ENCODE peak calls at places on chromosomes 6 and 20, in six cellular contexts. P, U, N, E, W and S are unnamed samples.

GRCh38 chr6:25223421-25224052 is 55.6 kb upstream of the CARMIL1 start:
- ATAC-seq in P (peak), U (peak), N (peak), E (peak), W (peak), S (no peak)

GRCh38 chr20:33685328-33686007 is 717 bp downstream of the E2F1 start:
- ATAC-seq in P (no peak), U (peak), N (peak), E (peak), W (peak), S (no peak)

GRCh38 chr20:56995635-56996075 is 270.8 kb downstream of the BMP7 start:
- ATAC-seq in P (no peak), U (peak), N (peak), E (peak), W (peak), S (no peak)

GRCh38 chr6:96940322-96940721 is 15.8 kb downstream of the KLHL32 start:
- ATAC-seq in P (no peak), U (no peak), N (no peak), E (no peak), W (no peak), S (no peak)

GRCh38 chr6:25413506-25413905 is 134.3 kb downstream of the CARMIL1 start:
- ATAC-seq in P (no peak), U (no peak), N (no peak), E (no peak), W (no peak), S (no peak)

GRCh38 chr6:170025341-170026271 is 265.3 kb downstream of the DLL1 start:
- ATAC-seq in P (no peak), U (no peak), N (no peak), E (no peak), W (no peak), S (no peak)

GRCh38 chr6:24547243-24547642 is 52.5 kb downstream of the ALDH5A1 start:
- ATAC-seq in P (no peak), U (no peak), N (peak), E (peak), W (peak), S (no peak)

GRCh38 chr6:130309028-130309427 is 56.8 kb upstream of the TMEM200A start:
- ATAC-seq in P (no peak), U (no peak), N (peak), E (no peak), W (no peak), S (no peak)

GRCh38 chr20:24405810-24406209 is 63.6 kb upstream of the SYNDIG1 start:
- ATAC-seq in P (no peak), U (no peak), N (no peak), E (no peak), W (no peak), S (no peak)

GRCh38 chr6:83378621-83379388 is 52.0 kb downstream of the ME1 start:
- ATAC-seq in P (no peak), U (no peak), N (no peak), E (no peak), W (no peak), S (no peak)

GRCh38 chr6:32167154-32167760 is 2.9 kb downstream of the EGFL8 start:
- ATAC-seq in P (no peak), U (no peak), N (no peak), E (no peak), W (peak), S (no peak)

GRCh38 chr20:20084296-20084752 is 32.0 kb downstream of the CFAP61 start:
- ATAC-seq in P (no peak), U (no peak), N (no peak), E (peak), W (no peak), S (no peak)

GRCh38 chr6:75940558-75940957 is 131.9 kb downstream of the IMPG1 start:
- ATAC-seq in P (no peak), U (no peak), N (no peak), E (no peak), W (no peak), S (no peak)

GRCh38 chr6:138560130-138560850 is 61.0 kb upstream of the NHSL1 start:
- ATAC-seq in P (no peak), U (no peak), N (no peak), E (peak), W (no peak), S (no peak)

GRCh38 chr6:44051516-44051915 is 75.7 kb downstream of the MRPL14 start:
- ATAC-seq in P (no peak), U (peak), N (no peak), E (no peak), W (no peak), S (peak)

GRCh38 chr20:32570401-32571190 is 14.5 kb downstream of the NOL4L start:
- ATAC-seq in P (no peak), U (peak), N (no peak), E (peak), W (peak), S (no peak)

GRCh38 chr6:52489881-52490280 is 69.7 kb downstream of the EFHC1 start:
- ATAC-seq in P (no peak), U (no peak), N (no peak), E (no peak), W (no peak), S (no peak)

GRCh38 chr20:49393803-49394202 is 88.7 kb downstream of the KCNB1 start:
- ATAC-seq in P (no peak), U (no peak), N (no peak), E (no peak), W (no peak), S (no peak)

GRCh38 chr20:34300809-34301586 is 2.2 kb downstream of the AHCY start:
- ATAC-seq in P (no peak), U (no peak), N (peak), E (peak), W (no peak), S (no peak)

GRCh38 chr6:1798965-1799325 is 189.2 kb downstream of the FOXC1 start:
- ATAC-seq in P (no peak), U (no peak), N (no peak), E (no peak), W (no peak), S (no peak)

GRCh38 chr6:1806935-1807334 is 197.2 kb downstream of the FOXC1 start:
- ATAC-seq in P (no peak), U (no peak), N (no peak), E (no peak), W (no peak), S (no peak)

GRCh38 chr6:1801401-1801800 is 191.7 kb downstream of the FOXC1 start:
- ATAC-seq in P (no peak), U (no peak), N (no peak), E (no peak), W (no peak), S (no peak)

GRCh38 chr6:1798303-1798964 is 188.7 kb downstream of the FOXC1 start:
- ATAC-seq in P (no peak), U (no peak), N (no peak), E (no peak), W (no peak), S (no peak)

GRCh38 chr6:1802495-1803395 is 193.0 kb downstream of the FOXC1 start:
- ATAC-seq in P (no peak), U (no peak), N (no peak), E (no peak), W (no peak), S (no peak)
- H3K4me3 ChIP-seq in P (no peak), U (no peak), N (no peak), E (no peak), W (no peak), S (no peak)

GRCh38 chr6:151481752-151482151 is 12.1 kb upstream of the CCDC170 start:
- ATAC-seq in P (no peak), U (no peak), N (no peak), E (no peak), W (no peak), S (no peak)

GRCh38 chr6:151485616-151486015 is 8.2 kb upstream of the CCDC170 start:
- ATAC-seq in P (no peak), U (no peak), N (no peak), E (no peak), W (no peak), S (no peak)

GRCh38 chr6:151488226-151488625 is 5.6 kb upstream of the CCDC170 start:
- ATAC-seq in P (no peak), U (no peak), N (no peak), E (no peak), W (no peak), S (no peak)

GRCh38 chr6:151482290-151482689 is 11.5 kb upstream of the CCDC170 start:
- ATAC-seq in P (no peak), U (no peak), N (peak), E (no peak), W (no peak), S (no peak)

GRCh38 chr6:151483968-151484367 is 9.8 kb upstream of the CCDC170 start:
- ATAC-seq in P (no peak), U (no peak), N (no peak), E (peak), W (no peak), S (no peak)
- TF ChIP-seq POLR2AphosphoS5 in P (no peak), U (no peak), N (no peak), E (no peak), W (no peak), S (no peak)

GRCh38 chr6:13759025-13759424 is 47.4 kb upstream of the RANBP9 start:
- ATAC-seq in P (no peak), U (no peak), N (no peak), E (peak), W (peak), S (no peak)

GRCh38 chr6:13762648-13763441 is 51.2 kb upstream of the RANBP9 start:
- ATAC-seq in P (peak), U (no peak), N (peak), E (no peak), W (no peak), S (peak)

GRCh38 chr6:13761361-13762036 is 49.9 kb upstream of the RANBP9 start:
- ATAC-seq in P (no peak), U (no peak), N (no peak), E (no peak), W (no peak), S (no peak)

GRCh38 chr6:13760948-13761347 is 49.3 kb upstream of the RANBP9 start:
- ATAC-seq in P (peak), U (no peak), N (no peak), E (no peak), W (peak), S (peak)

GRCh38 chr6:13760307-13760706 is 48.7 kb upstream of the RANBP9 start:
- ATAC-seq in P (no peak), U (no peak), N (no peak), E (no peak), W (no peak), S (no peak)
- TF ChIP-seq POLR2A in P (no peak), U (no peak), N (no peak), E (no peak), W (no peak), S (no peak)

DNA sequence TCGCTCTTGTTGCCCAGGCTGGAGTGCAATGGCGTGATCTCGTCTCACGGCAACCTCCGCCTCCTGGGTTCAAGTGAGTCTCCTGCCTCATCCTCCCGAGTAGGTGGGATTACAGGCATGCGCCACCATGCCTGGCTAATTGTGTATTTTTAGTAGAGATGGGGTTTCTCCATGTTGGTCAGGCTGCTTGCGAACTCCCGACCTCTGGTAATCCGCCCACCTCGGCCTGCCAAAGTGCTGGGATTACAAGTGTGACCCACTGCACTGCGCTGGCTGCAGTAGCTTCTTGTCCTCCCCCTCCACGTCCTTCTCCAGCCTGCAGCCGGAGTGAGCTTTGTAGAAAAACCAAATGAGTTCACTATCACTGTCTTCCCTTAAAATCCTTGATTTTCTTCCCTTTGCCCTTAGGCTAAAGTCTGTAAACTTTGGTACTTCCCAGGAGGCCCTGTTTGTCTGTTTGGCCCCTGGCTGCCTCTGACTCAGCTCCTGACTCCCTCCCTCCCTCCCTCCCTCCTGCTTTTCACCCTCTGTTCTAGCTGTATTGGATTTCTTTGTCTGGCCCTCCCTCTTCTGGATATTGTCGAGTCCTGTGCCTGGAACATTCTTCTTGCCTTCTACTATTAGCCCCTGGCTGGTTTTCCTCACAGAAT is 12.9 kb downstream of the PARD6B start:
- ATAC-seq in P (peak), U (peak), N (no peak), E (peak), W (peak), S (peak)
- H3K4me3 ChIP-seq in P (no peak), U (peak), N (no peak), E (no peak), W (no peak), S (no peak)

GRCh38 chr20:23317081-23317480 is 33.5 kb upstream of the NXT1 start:
- ATAC-seq in P (no peak), U (no peak), N (no peak), E (no peak), W (no peak), S (no peak)

GRCh38 chr20:23311932-23312331 is 38.7 kb upstream of the NXT1 start:
- ATAC-seq in P (no peak), U (no peak), N (no peak), E (no peak), W (peak), S (no peak)

GRCh38 chr20:23316626-23317025 is 34.0 kb upstream of the NXT1 start:
- ATAC-seq in P (no peak), U (no peak), N (no peak), E (no peak), W (no peak), S (no peak)

GRCh38 chr20:23318347-23318746 is 32.2 kb upstream of the NXT1 start:
- ATAC-seq in P (no peak), U (no peak), N (no peak), E (no peak), W (no peak), S (no peak)

DNA sequence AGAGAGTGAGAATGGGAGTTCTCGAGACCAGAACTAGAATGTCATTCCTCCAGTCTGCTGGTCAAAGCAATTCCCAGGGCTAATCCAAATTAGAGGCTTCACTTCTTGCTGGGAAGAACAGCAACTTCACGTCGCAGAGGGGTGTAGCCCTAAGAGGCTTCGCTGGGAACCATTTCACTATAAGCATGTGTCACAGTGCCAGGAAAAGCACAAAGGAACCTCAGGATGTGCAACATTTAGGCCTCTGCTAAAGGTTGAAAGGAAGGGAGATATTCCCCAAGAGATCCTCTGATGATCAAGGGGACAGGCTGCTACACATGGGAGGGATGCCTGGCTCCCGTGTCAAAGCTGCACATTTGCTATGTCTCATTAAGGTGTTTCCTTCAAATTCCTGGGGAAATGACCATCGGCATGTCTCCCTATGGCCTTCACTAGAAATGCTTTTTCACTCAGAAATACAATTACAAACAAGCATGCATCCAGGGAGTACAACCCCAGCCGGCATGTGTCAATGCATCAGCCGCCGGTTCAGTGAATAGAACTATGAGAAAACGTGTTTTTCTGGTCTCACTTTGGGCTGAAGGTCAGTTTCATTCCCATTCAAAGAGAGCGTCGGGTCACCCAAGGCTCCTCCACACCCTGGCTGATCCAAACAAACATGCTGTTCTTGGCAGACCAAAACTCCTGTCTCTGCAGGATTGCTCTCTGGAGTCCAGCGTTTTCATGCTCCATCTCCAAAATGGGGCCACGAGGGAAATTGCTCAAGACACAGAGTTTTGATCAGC is 35.7 kb upstream of the NXT1 start:
- ATAC-seq in P (no peak), U (no peak), N (no peak), E (no peak), W (no peak), S (peak)
- TF ChIP-seq POLR2AphosphoS5 in P (peak), U (no peak), N (no peak), E (no peak), W (no peak), S (peak)

GRCh38 chr6:42217523-42218367 is at the start of gene MRPS10:
- ATAC-seq in P (peak), U (peak), N (peak), E (peak), W (peak), S (peak)
- TF ChIP-seq POLR2A in P (peak), U (peak), N (peak), E (peak), W (peak), S (peak)

GRCh38 chr6:90415178-90415577 is 118.5 kb upstream of the BACH2 start:
- ATAC-seq in P (no peak), U (no peak), N (no peak), E (no peak), W (no peak), S (no peak)

GRCh38 chr6:90413867-90414266 is 117.2 kb upstream of the BACH2 start:
- ATAC-seq in P (no peak), U (no peak), N (peak), E (no peak), W (peak), S (no peak)

GRCh38 chr6:90414352-90414751 is 117.7 kb upstream of the BACH2 start:
- ATAC-seq in P (no peak), U (no peak), N (no peak), E (no peak), W (no peak), S (no peak)

GRCh38 chr6:90412538-90413369 is 116.1 kb upstream of the BACH2 start:
- ATAC-seq in P (no peak), U (no peak), N (no peak), E (no peak), W (no peak), S (no peak)

DNA sequence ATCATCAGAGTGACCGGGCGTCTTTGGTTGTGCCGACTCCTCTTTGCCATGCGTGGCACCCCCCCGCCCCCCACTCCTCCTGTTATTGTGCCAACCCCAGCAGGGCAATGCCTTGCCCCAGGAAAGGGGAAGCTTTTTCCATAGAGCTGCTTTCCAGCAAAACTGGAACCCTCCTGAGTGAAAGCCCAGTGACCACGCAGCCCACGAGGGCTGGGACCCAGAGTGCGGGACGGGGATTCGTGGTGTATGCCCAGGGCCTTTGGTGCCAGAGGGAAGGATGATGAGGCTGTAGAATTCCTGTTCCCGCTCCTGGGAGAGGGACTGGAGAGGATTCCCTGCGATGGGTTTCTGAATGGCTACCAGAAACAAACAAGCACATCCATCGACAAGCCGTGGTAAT is 116.8 kb upstream of the BACH2 start:
- ATAC-seq in P (no peak), U (no peak), N (no peak), E (no peak), W (no peak), S (no peak)
- H3K4me3 ChIP-seq in P (peak), U (no peak), N (no peak), E (no peak), W (no peak), S (peak)

DNA sequence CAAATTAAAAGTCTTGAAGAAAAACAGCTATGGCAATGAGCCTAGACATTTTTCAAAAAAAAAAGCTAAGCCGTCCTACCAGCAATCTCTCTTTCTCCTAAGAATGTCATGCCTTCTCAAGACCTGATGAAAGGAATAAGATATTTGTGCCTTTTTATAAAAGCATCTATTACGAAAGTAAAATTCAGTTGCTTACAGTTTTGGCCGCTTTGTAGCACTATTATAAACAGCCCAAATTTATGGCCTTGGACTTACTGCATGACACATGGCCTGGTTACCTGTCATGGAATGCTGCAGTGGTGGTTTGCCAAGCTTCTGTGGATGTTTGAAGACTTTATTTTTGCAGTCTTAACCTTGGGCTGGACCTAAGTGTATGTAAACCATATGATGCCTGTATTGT is 22.2 kb upstream of the VAPB start:
- ATAC-seq in P (no peak), U (no peak), N (no peak), E (no peak), W (no peak), S (no peak)
- TF ChIP-seq POLR2AphosphoS5 in P (no peak), U (no peak), N (no peak), E (no peak), W (no peak), S (peak)

GRCh38 chr6:27873101-27874030 is 38.8 kb downstream of the OR2B2 start:
- ATAC-seq in P (peak), U (no peak), N (peak), E (no peak), W (no peak), S (peak)
- TF ChIP-seq POLR2A in P (no peak), U (no peak), N (peak), E (no peak), W (no peak), S (peak)